ENCODE peak calls at places on chromosomes 13 and 19, in eight cellular contexts. S is activated CD4-positive, alpha-beta memory T cell treated with anti-CD3 and anti-CD28 coated beads, Interleukin-2, amount 10 ng/mL, durations not matched to agents 7 days and 5 days; E is Jurkat, Clone E6-1; U is COR-L47; B is mesendoderm; L is Calu3; K is EL; G is HEK293T. T is an unnamed sample.

GRCh38 chr13:43388282-43389034 is 365.1 kb downstream of the DNAJC15 start:
- DNase-seq in S (no peak), G (no peak), L (peak), E (no peak), B (no peak), K (no peak), U (peak), T (no peak)

GRCh38 chr13:110306340-110306959 is 507 bp downstream of the COL4A1 start:
- DNase-seq in U (no peak), B (peak), S (no peak), K (peak), E (no peak), L (no peak), G (no peak), T (peak)

GRCh38 chr13:80339841-80340642 is 884 bp downstream of the SPRY2 start:
- DNase-seq in E (no peak), G (peak), B (peak), K (peak), S (no peak), U (peak), L (peak), T (no peak)

GRCh38 chr13:99988469-99989375 is 7.1 kb downstream of the ZIC2 start:
- DNase-seq in L (no peak), U (peak), S (no peak), E (no peak), B (peak), G (no peak), K (no peak), T (no peak)

GRCh38 chr13:41398494-41399190 is 58.7 kb upstream of the RGCC start:
- DNase-seq in K (no peak), U (no peak), S (peak), E (no peak), G (no peak), B (no peak), L (no peak), T (no peak)

GRCh38 chr19:956747-957451 is 27.2 kb upstream of the WDR18 start:
- DNase-seq in S (no peak), E (no peak), B (peak), G (no peak), U (no peak), K (peak), L (no peak), T (peak)

GRCh38 chr19:46480409-46480808 is 9.0 kb upstream of the PNMA8A start:
- DNase-seq in S (no peak), E (no peak), U (no peak), B (no peak), K (peak), G (peak), L (no peak), T (peak)

GRCh38 chr19:6750062-6750461 is 10.6 kb downstream of the TRIP10 start:
- DNase-seq in G (no peak), K (no peak), U (no peak), L (no peak), E (no peak), B (no peak), S (no peak), T (no peak)

GRCh38 chr19:8938576-8938975 is 71.6 kb downstream of the MUC16 start:
- DNase-seq in B (no peak), K (no peak), G (no peak), S (no peak), L (no peak), U (no peak), E (no peak), T (no peak)

T was measured in AG10803.